ENCODE peak calls at places on chromosomes 2 and 18, in eight cellular contexts. B is CD8-positive, alpha-beta T cell; E is H9; K is RKO; M is tibial nerve; I is GM10248; G is brain pericyte; Y is activated T-helper 1 cell treated with Interleukin-2 at 50 U/mL for 16 hours. S is an unnamed sample.

GRCh38 chr2:133602538-133602937 is 34.3 kb upstream of the NCKAP5 start:
- DNase-seq in B (no peak), E (no peak), K (no peak), M (no peak), I (no peak), G (no peak), Y (no peak), S (no peak)

GRCh38 chr18:9260388-9261380 is 73.9 kb upstream of the TWSG1 start:
- DNase-seq in B (no peak), E (no peak), K (no peak), M (no peak), I (no peak), G (no peak), Y (no peak), S (no peak)

GRCh38 chr2:20925265-20925889 is 102.5 kb upstream of the LDAH start:
- DNase-seq in B (no peak), E (peak), K (peak), M (no peak), I (no peak), G (no peak), Y (no peak), S (no peak)

GRCh38 chr2:217756375-217757107 is 246.3 kb downstream of the TNS1 start:
- DNase-seq in B (peak), E (peak), K (no peak), M (peak), I (peak), G (no peak), Y (peak), S (peak)

GRCh38 chr2:96408631-96409542 is 73.3 kb downstream of the NCAPH start:
- DNase-seq in B (no peak), E (no peak), K (no peak), M (no peak), I (no peak), G (no peak), Y (no peak), S (no peak)

GRCh38 chr18:11251891-11252270 is 102.5 kb upstream of the PIEZO2 start:
- DNase-seq in B (no peak), E (no peak), K (no peak), M (no peak), I (no peak), G (peak), Y (no peak), S (no peak)

GRCh38 chr18:60372598-60372997 is at the start of gene MC4R:
- DNase-seq in B (no peak), E (peak), K (peak), M (no peak), I (no peak), G (peak), Y (no peak), S (peak)

GRCh38 chr2:170929686-170930050 is 615 bp downstream of the GORASP2 start:
- DNase-seq in B (peak), E (peak), K (peak), M (peak), I (peak), G (no peak), Y (peak), S (peak)

GRCh38 chr18:57698571-57699276 is 77.1 kb upstream of the NARS1 start:
- DNase-seq in B (no peak), E (no peak), K (no peak), M (no peak), I (no peak), G (no peak), Y (no peak), S (no peak)

GRCh38 chr2:25314514-25315315 is 27.0 kb downstream of the DNMT3A start:
- DNase-seq in B (peak), E (peak), K (no peak), M (peak), I (peak), G (no peak), Y (peak), S (peak)

GRCh38 chr2:74429487-74430451 is 8.2 kb downstream of the WDR54 start:
- DNase-seq in B (no peak), E (no peak), K (no peak), M (no peak), I (no peak), G (no peak), Y (no peak), S (no peak)

GRCh38 chr2:96895709-96896651 is 26.1 kb upstream of the SEMA4C start:
- DNase-seq in B (peak), E (peak), K (no peak), M (no peak), I (no peak), G (no peak), Y (peak), S (peak)

GRCh38 chr2:163471947-163472346 is 263.9 kb downstream of the FIGN start:
- DNase-seq in B (no peak), E (no peak), K (peak), M (no peak), I (no peak), G (no peak), Y (no peak), S (no peak)

GRCh38 chr2:239369631-239370161 is 31.1 kb downstream of the HDAC4 start:
- DNase-seq in B (peak), E (no peak), K (no peak), M (no peak), I (peak), G (peak), Y (peak), S (no peak)

GRCh38 chr2:109365131-109365530 is 236.1 kb downstream of the SH3RF3 start:
- DNase-seq in B (no peak), E (peak), K (no peak), M (no peak), I (no peak), G (no peak), Y (no peak), S (no peak)

GRCh38 chr2:206160124-206160806 is 570 bp downstream of the EEF1B2 start:
- DNase-seq in B (no peak), E (no peak), K (no peak), M (no peak), I (peak), G (no peak), Y (no peak), S (peak)

GRCh38 chr18:42182728-42183700 is 228.0 kb downstream of the PIK3C3 start:
- DNase-seq in B (no peak), E (no peak), K (no peak), M (no peak), I (no peak), G (no peak), Y (no peak), S (no peak)

GRCh38 chr2:128568106-128568505 is 249.4 kb upstream of the HS6ST1 start:
- DNase-seq in B (no peak), E (peak), K (no peak), M (no peak), I (no peak), G (no peak), Y (no peak), S (no peak)

GRCh38 chr2:62149708-62150107 is 46.2 kb upstream of the B3GNT2 start:
- DNase-seq in B (no peak), E (no peak), K (peak), M (no peak), I (no peak), G (peak), Y (no peak), S (no peak)

GRCh38 chr2:196233808-196234501 is 62.6 kb upstream of the STK17B start:
- DNase-seq in B (no peak), E (no peak), K (no peak), M (no peak), I (no peak), G (no peak), Y (no peak), S (no peak)

GRCh38 chr18:41370740-41371623 is 584.1 kb upstream of the PIK3C3 start:
- DNase-seq in B (no peak), E (no peak), K (no peak), M (no peak), I (no peak), G (no peak), Y (no peak), S (no peak)

GRCh38 chr2:225282858-225283693 is 116.4 kb upstream of the NYAP2 start:
- DNase-seq in B (peak), E (peak), K (peak), M (no peak), I (peak), G (peak), Y (no peak), S (peak)

GRCh38 chr2:176584333-176584732 is 315.1 kb downstream of the MTX2 start:
- DNase-seq in B (no peak), E (no peak), K (no peak), M (no peak), I (no peak), G (no peak), Y (no peak), S (no peak)

GRCh38 chr2:72325592-72326422 is 178.1 kb upstream of the CYP26B1 start:
- DNase-seq in B (no peak), E (peak), K (peak), M (no peak), I (peak), G (no peak), Y (no peak), S (peak)

GRCh38 chr2:54629914-54630609 is 93.4 kb upstream of the EML6 start:
- DNase-seq in B (no peak), E (no peak), K (peak), M (peak), I (peak), G (no peak), Y (no peak), S (no peak)

GRCh38 chr2:95345066-95345414 is 47.9 kb downstream of the KCNIP3 start:
- DNase-seq in B (no peak), E (no peak), K (no peak), M (no peak), I (no peak), G (no peak), Y (no peak), S (no peak)

GRCh38 chr2:98476192-98476868 is 31.7 kb downstream of the INPP4A start:
- DNase-seq in B (no peak), E (no peak), K (no peak), M (no peak), I (peak), G (no peak), Y (no peak), S (peak)

GRCh38 chr2:170255971-170256370 is 78.0 kb downstream of the MYO3B start:
- DNase-seq in B (no peak), E (no peak), K (no peak), M (no peak), I (no peak), G (no peak), Y (no peak), S (no peak)

GRCh38 chr18:73645175-73645715 is 502.4 kb downstream of the FBXO15 start:
- DNase-seq in B (no peak), E (no peak), K (no peak), M (no peak), I (no peak), G (no peak), Y (no peak), S (no peak)

GRCh38 chr2:235999011-235999410 is 169.2 kb downstream of the GBX2 start:
- DNase-seq in B (no peak), E (no peak), K (no peak), M (no peak), I (no peak), G (no peak), Y (no peak), S (no peak)

GRCh38 chr2:44430340-44430739 is 68.6 kb downstream of the CAMKMT start:
- DNase-seq in B (no peak), E (peak), K (no peak), M (no peak), I (no peak), G (no peak), Y (no peak), S (no peak)

GRCh38 chr2:128026422-128027277 is 1.2 kb downstream of the SAP130 start:
- DNase-seq in B (no peak), E (no peak), K (peak), M (peak), I (no peak), G (no peak), Y (no peak), S (peak)